ENCODE peak calls at places on chromosomes 11 and 22, in five cellular contexts. A, Q, C, L and V are unnamed samples.

GRCh38 chr11:15258433-15259350 is 144.0 kb downstream of the INSC start:
- DNase-seq in L (peak), Q (no peak), A (peak), C (no peak), V (no peak)

GRCh38 chr11:23112987-23113886 is 253.0 kb upstream of the CCDC179 start:
- DNase-seq in A (peak), C (peak), L (peak), Q (no peak), V (peak)

GRCh38 chr22:32794449-32795213 is 6.9 kb upstream of the TIMP3 start:
- DNase-seq in L (peak), A (peak), Q (no peak), C (no peak), V (no peak)

GRCh38 chr11:6411594-6412031 is 7.3 kb downstream of the APBB1 start:
- DNase-seq in C (no peak), Q (no peak), L (no peak), A (no peak), V (no peak)

GRCh38 chr11:44607987-44608386 is 42.5 kb downstream of the CD82 start:
- DNase-seq in A (no peak), C (no peak), L (peak), Q (no peak), V (no peak)

GRCh38 chr11:115221461-115222069 is 282.6 kb downstream of the CADM1 start:
- DNase-seq in L (no peak), C (no peak), Q (no peak), A (no peak), V (no peak)

GRCh38 chr11:64970731-64971151 is 1.2 kb downstream of the MAJIN start:
- DNase-seq in Q (no peak), A (no peak), C (peak), L (no peak), V (no peak)

GRCh38 chr11:102421262-102421661 is 31.3 kb downstream of the TMEM123 start:
- DNase-seq in L (no peak), C (no peak), Q (no peak), A (no peak), V (peak)

GRCh38 chr22:22465782-22466181 is 42.8 kb downstream of the ZNF280B start:
- DNase-seq in L (no peak), A (no peak), C (no peak), Q (no peak), V (no peak)

GRCh38 chr22:40426671-40427070 is 56.3 kb downstream of the SGSM3 start:
- DNase-seq in Q (no peak), L (peak), A (no peak), C (no peak), V (no peak)

GRCh38 chr22:26416670-26417270 is 12.3 kb upstream of the ASPHD2 start:
- DNase-seq in Q (no peak), C (no peak), A (peak), L (peak), V (no peak)

GRCh38 chr11:129852125-129852740 is 36.6 kb downstream of the TMEM45B start:
- DNase-seq in C (no peak), L (no peak), Q (no peak), A (no peak), V (no peak)

GRCh38 chr11:10233581-10233980 is 60.4 kb downstream of the SBF2 start:
- DNase-seq in L (peak), C (no peak), A (no peak), Q (no peak), V (no peak)

GRCh38 chr22:30186048-30186447 is 60.5 kb downstream of the LIF start:
- DNase-seq in C (no peak), L (no peak), A (no peak), Q (no peak), V (no peak)

GRCh38 chr11:134879341-134879740 is 467.3 kb upstream of the B3GAT1 start:
- DNase-seq in Q (no peak), L (no peak), A (no peak), C (no peak), V (no peak)

GRCh38 chr22:43377486-43377995 is 34.3 kb upstream of the MPPED1 start:
- DNase-seq in L (no peak), C (no peak), Q (no peak), A (no peak), V (no peak)

GRCh38 chr11:134701564-134702165 is 289.6 kb upstream of the B3GAT1 start:
- DNase-seq in L (no peak), A (no peak), C (no peak), Q (no peak), V (no peak)

GRCh38 chr11:44301856-44302231 is 8.1 kb downstream of the ALX4 start:
- DNase-seq in Q (no peak), A (no peak), L (no peak), C (no peak), V (no peak)

GRCh38 chr11:12164061-12165014 is 53.9 kb downstream of the MICAL2 start:
- DNase-seq in L (peak), Q (no peak), A (peak), C (no peak), V (no peak)

GRCh38 chr22:40345271-40345670 is 1.0 kb upstream of the ADSL start:
- DNase-seq in A (no peak), L (peak), Q (no peak), C (peak), V (no peak)

GRCh38 chr11:128205796-128206195 is 381.6 kb downstream of the ETS1 start:
- DNase-seq in Q (no peak), C (no peak), L (no peak), A (no peak), V (no peak)

GRCh38 chr22:42760806-42761565 is 40.3 kb upstream of the A4GALT start:
- DNase-seq in C (no peak), A (no peak), Q (no peak), L (no peak), V (no peak)

GRCh38 chr11:132935383-132935782 is 596.9 kb downstream of the OPCML start:
- DNase-seq in C (no peak), Q (no peak), A (no peak), L (no peak), V (no peak)

GRCh38 chr11:75425422-75425821 is 7.6 kb downstream of the KLHL35 start:
- DNase-seq in A (peak), L (no peak), C (no peak), Q (no peak), V (no peak)

GRCh38 chr11:75938543-75938942 is 123.5 kb downstream of the UVRAG start:
- DNase-seq in A (no peak), C (no peak), L (peak), Q (no peak), V (no peak)

GRCh38 chr22:20980938-20981722 is 967 bp upstream of the LZTR1 start:
- DNase-seq in A (no peak), Q (no peak), L (no peak), C (no peak), V (no peak)

GRCh38 chr11:37544491-37544890 is 946.5 kb upstream of the RAG2 start:
- DNase-seq in A (no peak), L (no peak), C (no peak), Q (no peak), V (no peak)

GRCh38 chr11:6747097-6747662 is 24.6 kb downstream of the OR2AG2 start:
- DNase-seq in A (no peak), L (no peak), Q (no peak), C (no peak), V (no peak)

GRCh38 chr11:86473991-86474833 is 99.5 kb downstream of the CCDC81 start:
- DNase-seq in Q (peak), L (no peak), C (no peak), A (no peak), V (no peak)

GRCh38 chr22:39359659-39360195 is 9.9 kb downstream of the SYNGR1 start:
- DNase-seq in Q (no peak), A (no peak), C (no peak), L (no peak), V (no peak)

GRCh38 chr22:40340044-40340443 is 6.3 kb upstream of the ADSL start:
- DNase-seq in A (no peak), L (no peak), Q (no peak), C (no peak), V (no peak)

GRCh38 chr22:31350410-31350863 is 4.3 kb upstream of the PATZ1 start:
- DNase-seq in C (no peak), L (no peak), Q (no peak), A (peak), V (no peak)

GRCh38 chr11:13378316-13378715 is 84.7 kb downstream of the BTBD10 start:
- DNase-seq in C (no peak), A (no peak), Q (no peak), L (no peak), V (no peak)

GRCh38 chr22:36422287-36423014 is 34.7 kb upstream of the MYH9 start:
- DNase-seq in A (no peak), Q (no peak), C (no peak), L (no peak), V (no peak)

GRCh38 chr11:74147199-74147929 is 23.4 kb downstream of the C2CD3 start:
- DNase-seq in Q (no peak), C (no peak), A (no peak), L (peak), V (no peak)

GRCh38 chr22:40042312-40042711 is 47.6 kb downstream of the FAM83F start:
- DNase-seq in A (no peak), L (no peak), Q (no peak), C (no peak), V (no peak)

GRCh38 chr22:38081941-38082828 is 1.8 kb downstream of the SLC16A8 start:
- DNase-seq in A (peak), L (no peak), C (no peak), Q (no peak), V (no peak)

GRCh38 chr22:31753005-31753633 is 700 bp upstream of the DEPDC5 start:
- DNase-seq in L (peak), Q (peak), A (peak), C (no peak), V (no peak)

GRCh38 chr11:26571861-26572654 is at the start of gene MUC15:
- DNase-seq in Q (no peak), C (no peak), L (no peak), A (peak), V (no peak)

GRCh38 chr11:83140691-83141455 is 16.1 kb upstream of the PCF11 start:
- DNase-seq in C (no peak), Q (no peak), A (no peak), L (no peak), V (no peak)

GRCh38 chr11:554428-554823 is 6.1 kb downstream of the LMNTD2 start:
- DNase-seq in C (no peak), Q (no peak), L (no peak), A (peak), V (no peak)
- H3K4me3 ChIP-seq in C (no peak), Q (peak), L (no peak), A (peak), V (peak)

DNA sequence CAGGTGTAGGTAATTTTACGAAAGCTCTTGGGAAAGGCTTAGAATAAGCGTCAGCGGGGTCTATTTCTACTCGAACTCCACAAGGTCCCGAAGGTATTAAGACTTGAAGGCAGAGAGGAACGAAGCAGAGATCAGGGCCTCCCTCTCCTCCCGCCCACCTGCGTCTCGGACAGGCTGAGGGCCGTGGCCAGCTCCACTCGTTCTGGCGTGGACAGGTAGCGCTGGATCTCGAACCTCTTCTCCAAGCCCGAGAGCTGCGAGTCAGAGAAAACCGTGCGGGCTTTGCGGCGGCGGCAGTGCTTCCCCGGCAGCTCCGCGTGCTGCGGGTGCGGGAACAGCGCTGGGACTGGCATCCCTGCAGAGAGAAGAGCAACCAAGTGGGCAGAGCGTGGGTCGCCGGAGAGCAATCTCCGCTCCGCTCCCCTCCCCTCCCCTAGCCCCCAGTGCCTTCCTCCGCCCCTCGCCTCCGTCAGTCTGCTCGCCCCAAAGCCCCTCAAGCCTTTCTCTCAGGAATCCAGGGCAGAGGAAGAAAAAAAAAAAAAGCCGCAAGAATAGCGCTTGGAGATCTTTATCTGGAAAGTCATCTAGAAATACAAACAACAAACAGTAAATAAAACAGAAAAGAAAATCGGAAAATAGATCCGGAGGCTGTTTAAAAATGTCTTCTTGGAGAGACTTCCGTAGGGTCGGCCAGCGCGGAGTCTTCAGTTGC is 2.4 kb downstream of the BSX start:
- DNase-seq in Q (no peak), L (no peak), A (peak), C (no peak), V (no peak)
- H3K4me3 ChIP-seq in Q (no peak), L (no peak), A (peak), C (no peak), V (no peak)

DNA sequence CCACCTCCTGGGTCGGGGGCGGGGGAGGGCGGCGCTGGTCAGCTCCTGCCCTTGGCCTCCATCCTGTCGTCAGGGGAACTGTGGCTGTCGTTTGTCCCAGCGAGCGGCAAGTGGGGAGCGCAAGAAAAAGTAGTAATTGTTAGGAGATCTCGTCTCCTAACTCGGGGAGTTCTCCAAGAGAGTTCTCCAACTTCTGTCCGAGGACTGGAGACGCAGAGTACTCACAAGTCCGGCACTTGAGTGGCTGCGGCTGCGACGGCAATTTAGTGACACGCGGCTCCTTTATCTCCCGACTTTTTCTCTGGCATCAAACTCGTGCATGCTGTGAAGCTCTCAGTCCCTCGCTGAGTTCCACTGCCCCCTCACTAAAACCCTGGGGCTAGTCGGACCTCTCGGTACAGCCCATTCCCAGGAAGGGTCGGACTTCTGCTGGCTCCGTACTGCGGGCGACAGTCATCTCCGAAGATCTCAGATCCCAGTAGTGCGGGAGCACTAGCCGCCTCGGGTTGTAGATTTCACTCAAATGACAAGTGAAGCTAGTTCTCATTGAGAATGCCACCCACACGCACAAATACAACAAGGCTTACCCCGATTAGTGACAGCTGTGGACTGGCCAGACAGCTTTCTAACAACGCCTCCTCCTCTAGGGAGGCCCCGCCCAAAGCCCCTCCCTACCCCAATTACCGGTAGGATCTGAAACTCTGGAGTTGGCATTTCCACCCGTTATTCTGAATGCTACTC is at the start of gene PGR:
- DNase-seq in C (no peak), L (no peak), Q (peak), A (peak), V (no peak)
- H3K4me3 ChIP-seq in C (no peak), L (no peak), Q (peak), A (peak), V (no peak)

GRCh38 chr11:118912742-118913410 is 12.8 kb downstream of the BCL9L start:
- DNase-seq in Q (no peak), C (no peak), A (no peak), L (no peak), V (no peak)

GRCh38 chr11:118915941-118916841 is 9.5 kb downstream of the BCL9L start:
- DNase-seq in C (no peak), A (no peak), Q (no peak), L (no peak), V (no peak)

GRCh38 chr11:118913411-118914125 is 12.2 kb downstream of the BCL9L start:
- DNase-seq in A (no peak), C (peak), L (no peak), Q (no peak), V (peak)

GRCh38 chr11:118915396-118915795 is 10.3 kb downstream of the BCL9L start:
- DNase-seq in C (no peak), Q (no peak), A (no peak), L (no peak), V (no peak)

GRCh38 chr11:118914178-118914918 is 11.4 kb downstream of the BCL9L start:
- DNase-seq in L (no peak), A (peak), Q (peak), C (peak), V (peak)
- H3K4me3 ChIP-seq in L (no peak), A (peak), Q (peak), C (peak), V (peak)

GRCh38 chr11:62707277-62707771 is at the start of the genes BSCL2 and GNG3:
- DNase-seq in A (peak), C (no peak), Q (no peak), L (no peak), V (peak)

GRCh38 chr11:62705401-62705800 is 1.8 kb downstream of the BSCL2 start:
- DNase-seq in Q (no peak), C (no peak), A (peak), L (no peak), V (no peak)

GRCh38 chr11:62706841-62707240 is 383 bp downstream of the BSCL2 start:
- DNase-seq in L (no peak), Q (no peak), A (no peak), C (no peak), V (no peak)

GRCh38 chr11:62708423-62709261 is 1.2 kb downstream of the GNG3 start:
- DNase-seq in C (peak), L (no peak), Q (no peak), A (peak), V (no peak)

DNA sequence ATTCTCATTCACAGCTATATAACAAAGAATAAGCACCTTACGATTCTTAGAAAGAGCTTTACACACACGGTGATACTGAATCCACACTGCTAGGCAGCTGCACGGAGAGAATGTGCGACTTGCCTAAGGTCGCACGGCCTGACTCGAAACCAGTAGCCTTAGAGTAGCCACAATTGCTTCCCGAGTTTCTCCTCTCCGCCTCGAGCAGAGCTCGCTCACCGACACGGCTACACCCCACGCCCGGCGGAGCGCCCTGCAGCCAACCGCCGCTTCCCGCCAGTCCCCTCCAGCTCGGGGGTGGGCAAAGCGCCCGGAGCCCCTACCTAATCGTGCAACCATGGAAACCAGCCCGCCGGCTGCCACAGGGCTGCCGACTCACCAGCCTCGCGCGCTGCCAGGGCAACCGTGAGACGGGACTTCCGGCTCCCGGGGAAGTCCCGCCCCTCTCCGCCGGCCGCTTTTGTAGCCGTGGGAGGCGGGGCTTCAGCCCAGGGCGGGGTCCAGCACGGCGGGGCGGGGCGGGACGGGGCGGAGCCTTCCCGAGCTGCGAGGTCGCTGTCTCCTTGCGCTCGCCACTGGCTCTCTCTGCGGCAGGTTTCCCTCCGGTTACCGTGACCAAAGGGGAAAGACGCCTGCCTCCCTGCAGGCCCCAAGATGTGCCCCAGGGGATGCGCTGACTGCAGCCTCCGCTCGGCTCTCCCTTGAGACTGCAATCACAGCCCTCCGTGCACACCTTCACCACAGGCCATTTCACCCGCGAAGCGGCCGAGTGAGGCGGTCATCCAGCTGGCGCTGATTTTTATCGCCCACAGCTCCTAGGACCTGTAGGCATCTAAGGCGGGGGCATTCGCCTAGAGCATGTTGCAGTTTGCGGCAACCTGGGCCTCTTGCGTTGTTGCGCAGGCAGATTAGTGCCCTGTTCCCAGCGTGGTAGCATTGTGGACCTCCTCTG is 1.1 kb downstream of the BSCL2 start:
- DNase-seq in Q (peak), A (peak), L (peak), C (peak), V (peak)
- H3K4me3 ChIP-seq in Q (peak), A (peak), L (peak), C (peak), V (peak)

GRCh38 chr11:68341557-68342458 is 29.4 kb downstream of the LRP5 start:
- DNase-seq in Q (no peak), C (no peak), L (no peak), A (no peak), V (no peak)
- H3K4me3 ChIP-seq in Q (no peak), C (no peak), L (no peak), A (peak), V (no peak)

GRCh38 chr11:66729447-66729846 is 431 bp upstream of the SPTBN2 start:
- DNase-seq in Q (no peak), C (no peak), A (no peak), L (no peak), V (no peak)
- H3K4me3 ChIP-seq in Q (no peak), C (no peak), A (peak), L (no peak), V (no peak)